ENCODE peak calls at places on chromosomes 12 and 14, in nine cellular contexts. I, F, B, D, U, X, M, H and R are unnamed samples.

GRCh38 chr14:71748196-71748595 is 184.0 kb upstream of the RGS6 start:
- DNase-seq in I (no peak), F (no peak), B (no peak), D (no peak), U (no peak), X (no peak), M (no peak), H (no peak), R (no peak)

GRCh38 chr14:101774814-101775213 is 13.3 kb downstream of the PPP2R5C start:
- DNase-seq in I (no peak), F (no peak), B (no peak), D (no peak), U (no peak), X (no peak), M (no peak), H (no peak), R (no peak)

GRCh38 chr12:130079254-130079653 is 83.0 kb upstream of the FZD10 start:
- DNase-seq in I (no peak), F (no peak), B (no peak), D (no peak), U (no peak), X (no peak), M (no peak), H (no peak), R (no peak)

GRCh38 chr12:56020437-56021189 is at the start of gene IKZF4:
- DNase-seq in I (peak; percentile 28), F (peak; percentile 36), B (no peak), D (no peak), U (no peak), X (peak; percentile 2), M (no peak), H (peak; percentile 29), R (no peak)

GRCh38 chr12:119412811-119413794 is 78.6 kb downstream of the CCDC60 start:
- DNase-seq in I (peak; percentile 66), F (peak; percentile 38), B (peak; percentile 61), D (peak; percentile 2), U (peak; percentile 68), X (peak; percentile 1), M (peak; percentile 54), H (peak; percentile 16), R (peak; percentile 83)

GRCh38 chr12:122827258-122827657 is 8.0 kb upstream of the HIP1R start:
- DNase-seq in I (no peak), F (no peak), B (no peak), D (no peak), U (no peak), X (no peak), M (no peak), H (no peak), R (no peak)

GRCh38 chr12:87136330-87136976 is 880.3 kb upstream of the MGAT4C start:
- DNase-seq in I (no peak), F (peak; percentile 64), B (no peak), D (no peak), U (no peak), X (no peak), M (no peak), H (no peak), R (no peak)

GRCh38 chr12:132346496-132347470 is 17.4 kb upstream of the GALNT9 start:
- DNase-seq in I (no peak), F (no peak), B (no peak), D (no peak), U (no peak), X (no peak), M (no peak), H (no peak), R (no peak)

GRCh38 chr12:50112456-50113218 is 601 bp downstream of the COX14 start:
- DNase-seq in I (no peak), F (no peak), B (no peak), D (no peak), U (peak; percentile 41), X (no peak), M (peak; percentile 66), H (no peak), R (no peak)

GRCh38 chr12:62761658-62762057 is 173.3 kb downstream of the PPM1H start:
- DNase-seq in I (no peak), F (no peak), B (no peak), D (no peak), U (no peak), X (no peak), M (no peak), H (no peak), R (no peak)

GRCh38 chr14:22822619-22823551 is 6.8 kb upstream of the MRPL52 start:
- DNase-seq in I (peak; percentile 42), F (peak; percentile 92), B (no peak), D (peak; percentile 46), U (peak; percentile 74), X (peak; percentile 60), M (peak; percentile 88), H (peak; percentile 62), R (peak; percentile 93)

GRCh38 chr14:22820731-22821130 is 5.5 kb upstream of the SLC7A7 start:
- DNase-seq in I (no peak), F (peak; percentile 40), B (no peak), D (no peak), U (no peak), X (no peak), M (no peak), H (no peak), R (no peak)

GRCh38 chr14:22822017-22822618 is 6.9 kb upstream of the SLC7A7 start:
- DNase-seq in I (no peak), F (no peak), B (no peak), D (no peak), U (no peak), X (no peak), M (no peak), H (no peak), R (no peak)

GRCh38 chr14:22819191-22819988 is 4.2 kb upstream of the SLC7A7 start:
- DNase-seq in I (no peak), F (peak; percentile 62), B (no peak), D (no peak), U (peak; percentile 57), X (no peak), M (no peak), H (no peak), R (no peak)

DNA sequence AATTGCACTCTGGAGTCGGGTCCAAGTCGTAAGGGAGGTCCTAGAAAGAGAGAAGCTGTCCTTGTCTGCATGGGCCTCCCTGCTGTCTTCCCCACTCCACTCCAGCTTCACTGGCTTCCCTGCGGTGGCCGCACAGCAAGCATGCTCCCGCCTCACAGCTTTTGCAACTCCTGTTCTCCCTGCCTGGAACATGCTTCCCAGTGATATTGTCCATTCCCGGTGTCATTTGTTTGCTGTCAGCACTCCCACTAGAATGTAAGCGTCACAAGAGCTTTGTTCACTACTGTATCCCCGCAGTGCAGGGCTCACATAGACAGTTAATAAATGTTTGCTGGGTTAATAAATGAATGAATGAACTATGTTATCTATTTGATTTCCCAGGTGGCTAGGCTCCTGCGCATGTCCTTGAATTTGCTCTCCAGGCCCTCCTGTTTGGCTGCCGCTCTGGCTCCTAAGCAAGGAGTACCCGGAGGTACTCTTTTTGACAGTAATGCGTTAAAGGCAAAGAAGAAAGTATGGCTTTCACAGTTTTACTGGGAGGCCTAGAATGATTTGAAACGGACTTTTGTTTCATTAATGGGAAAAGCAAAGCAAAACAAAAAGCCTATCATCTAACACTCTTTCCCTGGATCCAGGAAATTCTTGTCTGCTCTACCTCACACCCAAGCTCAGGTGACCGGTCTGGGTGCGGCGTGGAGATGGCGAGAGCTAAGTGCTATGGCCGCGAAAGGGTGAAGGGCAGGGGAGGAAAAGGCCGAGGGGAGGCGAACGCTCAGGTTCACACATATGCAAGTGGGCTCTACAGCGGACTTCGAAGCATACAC is 6.2 kb upstream of the SLC7A7 start:
- DNase-seq in I (no peak), F (no peak), B (no peak), D (no peak), U (peak; percentile 42), X (no peak), M (peak; percentile 55), H (no peak), R (no peak)
- H3K27ac ChIP-seq in I (no peak overlapping the region), F (no peak overlapping the region), B (peak overlapping the region; percentile 48), D (no peak overlapping the region), U (peak overlapping the region; percentile 82), X (no peak overlapping the region), M (peak overlapping the region; percentile 93), H (no peak overlapping the region), R (no peak overlapping the region)

GRCh38 chr14:93035917-93036651 is 79.6 kb downstream of the ITPK1 start:
- DNase-seq in I (no peak), F (peak; percentile 34), B (no peak), D (no peak), U (no peak), X (no peak), M (no peak), H (peak; percentile 95), R (no peak)

GRCh38 chr14:93034671-93034994 is 81.1 kb downstream of the ITPK1 start:
- DNase-seq in I (no peak), F (no peak), B (no peak), D (no peak), U (no peak), X (no peak), M (no peak), H (no peak), R (no peak)

GRCh38 chr14:93036652-93037341 is 78.9 kb downstream of the ITPK1 start:
- DNase-seq in I (no peak), F (peak; percentile 28), B (no peak), D (no peak), U (no peak), X (no peak), M (no peak), H (peak; percentile 92), R (no peak)

GRCh38 chr14:93033983-93034670 is 81.6 kb downstream of the ITPK1 start:
- DNase-seq in I (no peak), F (no peak), B (no peak), D (no peak), U (no peak), X (peak; percentile 21), M (no peak), H (peak; percentile 53), R (no peak)

GRCh38 chr14:93035585-93035916 is 80.2 kb downstream of the ITPK1 start:
- DNase-seq in I (no peak), F (no peak), B (no peak), D (no peak), U (no peak), X (no peak), M (no peak), H (no peak), R (no peak)
- H3K27ac ChIP-seq in I (peak overlapping the region; percentile 99), F (no peak overlapping the region), B (no peak overlapping the region), D (no peak overlapping the region), U (peak overlapping the region; percentile 54), X (no peak overlapping the region), M (peak overlapping the region; percentile 89), H (peak overlapping the region; percentile 96), R (no peak overlapping the region)

DNA sequence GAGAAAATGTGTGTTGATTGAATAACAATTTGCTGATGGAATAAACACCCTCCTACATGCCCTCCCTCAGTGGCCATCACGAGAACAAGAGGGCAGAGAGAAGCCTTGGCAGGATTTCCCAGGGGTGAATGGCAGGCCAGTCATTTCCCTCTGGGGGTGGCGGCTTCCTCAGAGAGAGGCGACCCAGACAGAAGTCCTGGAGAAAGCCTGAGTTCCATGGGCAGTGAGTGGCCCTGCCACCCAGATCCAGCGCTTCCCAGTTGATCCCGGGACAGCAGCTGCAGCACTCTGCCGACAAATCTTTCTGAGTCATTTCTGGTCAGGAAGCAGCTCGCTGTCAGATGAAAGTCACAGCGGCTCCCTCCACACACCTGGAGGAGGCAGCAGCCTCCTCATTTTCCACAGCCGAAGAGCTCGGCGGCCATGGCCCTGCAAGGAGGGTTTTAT is 123.0 kb downstream of the SCARB1 start:
- DNase-seq in I (no peak), F (peak; percentile 72), B (no peak), D (no peak), U (peak; percentile 78), X (no peak), M (no peak), H (peak; percentile 52), R (no peak)
- H3K27ac ChIP-seq in I (peak overlapping the region; percentile 38), F (no peak overlapping the region), B (peak overlapping the region; percentile 100), D (no peak overlapping the region), U (peak overlapping the region; percentile 90), X (no peak overlapping the region), M (peak overlapping the region; percentile 66), H (peak overlapping the region; percentile 72), R (no peak overlapping the region)

GRCh38 chr12:108119126-108119973 is 9.7 kb upstream of the WSCD2 start:
- DNase-seq in I (no peak), F (no peak), B (no peak), D (no peak), U (peak; percentile 37), X (no peak), M (no peak), H (no peak), R (no peak)
- H3K27ac ChIP-seq in I (no peak overlapping the region), F (no peak overlapping the region), B (no peak overlapping the region), D (no peak overlapping the region), U (no peak overlapping the region), X (no peak overlapping the region), M (no peak overlapping the region), H (no peak overlapping the region), R (no peak overlapping the region)